ENCODE peak calls at places on chromosomes 12 and 14, in four cellular contexts. M, T, A and Y are unnamed samples.

GRCh38 chr12:130839770-130840355 is 813 bp upstream of the STX2 start:
- DNase-seq in M (no peak), T (no peak), A (no peak), Y (no peak)

GRCh38 chr12:65879878-65880277 is 55.6 kb downstream of the HMGA2 start:
- DNase-seq in M (no peak), T (no peak), A (no peak), Y (peak)

GRCh38 chr12:124928095-124928911 is 13.9 kb upstream of the UBC start:
- DNase-seq in M (peak), T (no peak), A (peak), Y (peak)

GRCh38 chr14:101559624-101560533 is 1.4 kb upstream of the DIO3 start:
- DNase-seq in M (peak), T (peak), A (peak), Y (no peak)

GRCh38 chr12:14769462-14769836 is 33.8 kb downstream of the WBP11 start:
- DNase-seq in M (peak), T (peak), A (peak), Y (no peak)

GRCh38 chr14:83208346-83208745 is 1674.7 kb upstream of the SEL1L start:
- DNase-seq in M (no peak), T (no peak), A (no peak), Y (no peak)

GRCh38 chr14:30214014-30214413 is 286.4 kb upstream of the PRKD1 start:
- DNase-seq in M (no peak), T (no peak), A (no peak), Y (no peak)

GRCh38 chr12:60172266-60172665 is 576.4 kb downstream of the SLC16A7 start:
- DNase-seq in M (no peak), T (no peak), A (no peak), Y (peak)

GRCh38 chr14:55200646-55201045 is 9.3 kb upstream of the DLGAP5 start:
- DNase-seq in M (no peak), T (no peak), A (no peak), Y (no peak)

GRCh38 chr12:121503395-121503794 is 77.4 kb downstream of the KDM2B start:
- DNase-seq in M (no peak), T (no peak), A (no peak), Y (no peak)

GRCh38 chr12:121504505-121504904 is 76.3 kb downstream of the KDM2B start:
- DNase-seq in M (no peak), T (no peak), A (no peak), Y (no peak)

GRCh38 chr12:121495746-121496145 is 85.1 kb downstream of the KDM2B start:
- DNase-seq in M (no peak), T (no peak), A (no peak), Y (no peak)

GRCh38 chr12:121501946-121502345 is 78.9 kb downstream of the KDM2B start:
- DNase-seq in M (no peak), T (no peak), A (no peak), Y (no peak)

DNA sequence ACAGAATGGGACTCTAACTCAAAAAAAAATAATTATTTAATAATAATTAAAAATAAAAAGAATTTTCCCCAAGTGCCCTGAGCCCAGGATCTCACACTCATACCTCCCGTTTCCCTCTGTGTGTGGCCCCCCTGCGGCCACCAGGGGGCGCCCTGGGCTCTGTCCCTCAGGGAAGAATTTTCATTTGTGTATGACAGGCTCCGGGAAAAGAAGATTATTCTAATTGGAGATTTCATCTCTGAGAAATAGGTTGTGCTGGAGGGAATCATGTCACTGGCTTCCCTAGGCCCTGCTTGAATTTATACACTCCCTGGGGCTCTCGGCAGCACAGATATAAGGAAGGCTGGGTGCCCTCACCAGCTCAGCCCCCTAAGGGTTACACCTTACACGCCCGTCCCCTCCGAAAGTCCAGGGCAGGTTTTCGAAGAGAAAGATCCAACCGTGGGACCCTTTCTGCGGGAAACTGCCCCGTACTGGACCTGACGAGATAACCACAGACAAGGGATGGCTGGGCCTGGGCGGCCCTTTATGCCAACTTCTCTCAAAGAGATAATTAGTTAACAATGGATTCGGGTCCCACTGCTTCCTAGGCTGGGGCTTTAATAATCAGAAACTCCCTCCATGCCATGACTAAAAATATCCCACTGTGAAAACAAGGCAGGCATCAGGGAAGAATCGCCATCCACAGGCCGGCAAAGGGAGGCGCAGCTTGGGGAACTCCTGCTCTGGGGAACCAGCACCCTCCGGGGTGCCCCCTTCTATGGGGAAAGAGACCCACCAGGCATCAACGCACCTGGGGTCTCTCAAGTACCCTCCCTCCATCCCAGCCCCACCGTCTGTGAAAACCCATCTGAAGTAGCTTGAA is 80.7 kb downstream of the KDM2B start:
- DNase-seq in M (peak), T (peak), A (peak), Y (peak)
- H3K4me3 ChIP-seq in M (peak), T (no peak), A (peak), Y (no peak)

DNA sequence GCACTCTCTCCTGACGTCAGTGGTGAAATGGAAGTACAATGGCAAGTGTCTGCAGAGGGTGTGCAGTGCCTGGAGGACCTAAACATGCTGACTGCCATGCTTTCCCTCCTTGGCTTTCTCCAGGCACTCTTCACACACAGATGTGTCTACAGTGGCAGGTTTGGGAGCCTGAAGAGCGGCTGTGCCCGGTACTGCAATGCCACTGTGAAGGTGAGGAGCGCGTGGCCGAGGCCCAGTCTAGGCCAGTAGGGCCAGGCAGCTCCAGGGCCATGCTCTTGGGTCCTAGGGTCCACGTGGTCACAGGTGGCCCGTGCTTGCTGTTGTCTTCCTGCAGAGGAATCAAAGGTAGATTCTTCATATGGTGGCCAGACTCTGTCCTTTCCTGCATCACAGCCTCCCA is 81.4 kb downstream of the STAB2 start:
- DNase-seq in M (no peak), T (no peak), A (no peak), Y (no peak)
- TF ChIP-seq CTCF in M (no peak), T (no peak), A (no peak), Y (no peak)

GRCh38 chr12:105233045-105233905 is 2.7 kb downstream of the APPL2 start:
- DNase-seq in M (no peak), T (no peak), A (no peak), Y (no peak)
- H3K4me3 ChIP-seq in M (no peak), T (no peak), A (peak), Y (peak)

DNA sequence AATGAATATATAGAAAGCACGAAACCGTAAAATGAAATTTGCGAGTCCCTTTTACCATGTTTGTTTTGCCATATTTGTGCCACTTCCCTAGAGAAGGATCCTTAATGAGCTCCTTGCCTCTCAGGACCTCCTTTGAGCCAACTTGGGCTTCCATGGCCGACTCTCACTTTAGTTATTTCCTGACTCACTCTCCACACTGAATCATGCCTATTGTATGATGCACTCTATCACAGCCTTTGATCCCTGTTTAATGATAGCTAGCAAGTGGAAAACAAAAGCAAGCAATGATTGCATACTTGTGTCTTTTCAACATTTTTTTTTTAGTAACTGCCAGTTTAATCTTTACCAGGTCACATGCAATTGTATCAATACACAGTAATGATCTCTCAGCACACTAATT is 153.2 kb downstream of the CCER1 start:
- DNase-seq in M (no peak), T (no peak), A (no peak), Y (peak)
- TF ChIP-seq CTCF in M (no peak), T (no peak), A (no peak), Y (no peak)

GRCh38 chr12:119901670-119902069 is 24.6 kb upstream of the CIT start:
- DNase-seq in M (no peak), T (no peak), A (no peak), Y (no peak)

GRCh38 chr12:119902084-119902509 is 25.0 kb upstream of the CIT start:
- DNase-seq in M (no peak), T (peak), A (peak), Y (peak)
- H3K4me3 ChIP-seq in M (no peak), T (no peak), A (no peak), Y (no peak)

GRCh38 chr14:39232554-39233415 is 930 bp upstream of the MIA2 start:
- DNase-seq in M (no peak), T (no peak), A (no peak), Y (peak)
- TF ChIP-seq CTCF in M (no peak), T (no peak), A (no peak), Y (no peak)

DNA sequence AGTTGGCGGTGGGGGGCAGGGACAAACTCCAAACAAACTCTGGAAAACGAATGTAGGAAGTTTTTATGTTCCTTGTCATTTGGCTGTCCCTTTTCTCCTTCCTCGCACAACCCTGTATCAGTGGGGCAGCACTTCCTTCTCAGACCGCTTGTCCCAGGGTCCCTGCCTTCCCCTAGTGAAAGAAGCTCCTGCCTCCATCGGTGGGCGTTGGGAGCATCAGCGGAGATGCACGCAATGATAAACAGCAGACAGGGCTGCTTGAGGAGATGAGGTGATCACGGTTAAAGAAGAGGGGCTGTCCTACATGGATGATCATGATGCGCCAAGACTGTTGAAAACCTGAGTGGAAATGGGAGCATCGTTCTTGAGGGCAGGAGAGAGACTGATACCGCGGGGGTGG is 620 bp downstream of the C1S start:
- DNase-seq in M (peak), T (no peak), A (no peak), Y (peak)
- H3K4me3 ChIP-seq in M (peak), T (no peak), A (peak), Y (peak)

GRCh38 chr12:4894019-4894418 is 15.7 kb upstream of the KCNA1 start:
- DNase-seq in M (no peak), T (no peak), A (no peak), Y (no peak)

GRCh38 chr12:4892418-4892817 is 17.3 kb upstream of the KCNA1 start:
- DNase-seq in M (no peak), T (no peak), A (no peak), Y (no peak)

GRCh38 chr12:4891866-4892265 is 17.8 kb upstream of the KCNA1 start:
- DNase-seq in M (no peak), T (no peak), A (no peak), Y (no peak)
- TF ChIP-seq CTCF in M (no peak), T (no peak), A (no peak), Y (no peak)